ENCODE peak calls at places on chromosomes 16 and 17, in four cellular contexts. J is hepatocyte, C is uterus, Z is H9. Y is an unnamed sample.

GRCh38 chr17:73369126-73369525 is 57.3 kb upstream of the CDC42EP4 start:
- DNase-seq in Z (no peak), J (no peak), C (no peak), Y (no peak)

GRCh38 chr16:66717112-66717675 is 20.7 kb upstream of the CMTM4 start:
- DNase-seq in Z (peak), J (peak), C (no peak), Y (no peak)

GRCh38 chr16:58413359-58413758 is 21.1 kb downstream of the GINS3 start:
- DNase-seq in Z (no peak), J (no peak), C (no peak), Y (no peak)

GRCh38 chr16:78608305-78608776 is 508.9 kb downstream of the WWOX start:
- DNase-seq in Z (no peak), C (peak), J (no peak), Y (no peak)

GRCh38 chr16:29910819-29911675 is 10.8 kb downstream of the ASPHD1 start:
- DNase-seq in J (no peak), Z (no peak), C (no peak), Y (no peak)

GRCh38 chr16:35185366-35186044 is 1726.1 kb downstream of the TP53TG3F start:
- DNase-seq in C (no peak), J (no peak), Z (no peak), Y (no peak)

GRCh38 chr16:27177031-27177774 is 26.1 kb upstream of the KDM8 start:
- DNase-seq in J (no peak), Z (no peak), C (no peak), Y (peak)

GRCh38 chr17:2108170-2108569 is 53.3 kb downstream of the HIC1 start:
- DNase-seq in J (no peak), Z (no peak), C (no peak), Y (no peak)

GRCh38 chr16:77434022-77434364 is 841 bp downstream of the ADAMTS18 start:
- DNase-seq in Z (no peak), C (no peak), J (no peak), Y (no peak)

GRCh38 chr17:9370464-9370863 is 205.2 kb downstream of the STX8 start:
- DNase-seq in C (no peak), J (no peak), Z (no peak), Y (peak)

GRCh38 chr16:19094542-19095365 is 19.0 kb upstream of the ITPRIPL2 start:
- DNase-seq in J (no peak), C (no peak), Z (no peak), Y (no peak)

GRCh38 chr17:4004517-4005295 is 40.5 kb upstream of the ATP2A3 start:
- DNase-seq in C (no peak), Z (peak), J (peak), Y (peak)

GRCh38 chr16:46898006-46898405 is 13.8 kb downstream of the GPT2 start:
- DNase-seq in Z (no peak), C (no peak), J (no peak), Y (no peak)

GRCh38 chr16:69621225-69621624 is 55.5 kb downstream of the NFAT5 start:
- DNase-seq in C (no peak), Z (no peak), J (no peak), Y (no peak)

GRCh38 chr17:76528528-76529223 is 8.8 kb downstream of the CYGB start:
- DNase-seq in C (peak), J (no peak), Z (no peak), Y (peak)
- TF ChIP-seq CTCF in C (no peak), J (peak), Z (peak), Y (no peak)

GRCh38 chr17:58447039-58447975 is 30.0 kb upstream of the RNF43 start:
- DNase-seq in Z (peak), C (no peak), J (peak), Y (peak)
- TF ChIP-seq CTCF in Z (peak), C (no peak), J (peak), Y (peak)

GRCh38 chr16:57167951-57168350 is 17.9 kb downstream of the PSME3IP1 start:
- DNase-seq in C (no peak), J (peak), Z (no peak), Y (peak)
- TF ChIP-seq CTCF in C (peak), J (peak), Z (peak), Y (peak)

DNA sequence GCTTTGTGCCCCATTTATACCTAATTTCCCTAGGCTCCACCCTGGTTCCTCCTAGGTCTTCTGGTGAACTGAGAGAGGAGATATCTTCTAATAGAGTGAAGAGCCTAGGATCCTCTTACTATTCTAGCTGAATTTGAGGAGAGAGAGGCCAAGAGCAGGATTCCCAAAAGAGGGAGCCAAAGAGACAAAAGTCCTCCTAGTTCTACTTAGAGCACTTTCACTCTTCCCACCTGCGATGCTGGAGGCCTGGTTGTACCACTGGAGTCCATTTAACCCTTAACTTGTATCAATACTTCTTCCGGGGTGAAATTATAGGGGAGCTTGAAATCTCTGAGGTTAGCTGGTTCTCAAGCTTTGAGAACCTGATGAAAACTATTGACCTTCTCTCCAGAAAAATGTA is 3.4 kb upstream of the SSH2 start:
- DNase-seq in J (peak), Z (peak), C (no peak), Y (peak)
- TF ChIP-seq CTCF in J (peak), Z (peak), C (no peak), Y (peak)

DNA sequence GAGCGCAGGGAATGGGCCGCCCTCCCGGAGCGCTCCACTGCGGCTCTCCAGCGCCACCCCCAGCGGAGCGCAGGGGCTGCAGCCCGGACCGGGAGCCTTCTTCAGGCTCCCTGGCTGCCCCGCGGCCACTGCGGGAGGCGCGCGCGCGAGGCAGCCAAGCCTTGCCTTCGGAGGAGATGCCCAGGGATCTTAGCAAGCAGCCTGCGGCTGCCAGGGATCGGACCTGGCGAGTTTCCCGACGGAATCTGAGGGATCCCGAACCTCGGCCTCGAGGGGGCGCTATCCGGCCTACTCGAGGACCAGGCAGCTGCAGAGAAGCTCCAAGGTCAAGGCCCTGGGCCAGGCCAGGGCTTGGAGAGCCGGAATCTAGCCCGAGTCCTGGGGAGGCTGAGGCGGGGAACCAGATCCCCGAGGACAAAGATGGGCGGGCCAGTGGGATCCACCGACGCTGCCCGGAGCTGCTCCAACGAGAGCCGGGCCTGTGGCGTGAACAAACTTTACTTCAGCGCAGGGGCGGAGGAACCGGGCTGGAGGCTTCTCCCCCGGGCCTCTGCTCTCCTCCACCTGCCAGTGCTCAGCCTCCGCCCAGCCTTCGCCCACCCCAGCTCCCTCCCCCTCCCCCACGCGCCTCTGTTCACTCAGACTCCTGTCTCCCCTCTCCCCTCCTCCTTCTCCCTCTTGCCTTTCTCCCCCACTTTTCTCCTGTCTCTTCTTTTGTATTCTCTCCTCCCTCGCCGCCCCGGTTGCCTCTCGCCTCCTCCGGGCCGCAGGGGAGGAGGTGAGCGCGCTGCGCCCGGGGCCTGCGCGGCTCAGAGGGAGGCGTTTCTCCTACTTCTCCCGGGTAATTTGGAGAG is at the start of gene IRX6:
- DNase-seq in J (peak), Z (peak), C (no peak), Y (no peak)
- TF ChIP-seq CTCF in J (peak), Z (peak), C (no peak), Y (no peak)